ENCODE peak calls at places on chromosomes 5 and 9, in nine cellular contexts. J is fibroblast of pulmonary artery, K is mammary epithelial cell, S is psoas muscle, C is heart left ventricle, F is NB4, R is endothelial cell of umbilical vein, I is PC-3, W is upper lobe of right lung. G is an unnamed sample.
A peak's percentile ranks its signal among the peaks of the same experiment; 100 is the strongest.

GRCh38 chr5:41281215-41281810 is 68.0 kb upstream of the C6 start:
- DNase-seq in J (no peak), K (no peak), S (no peak), C (no peak), F (no peak), R (no peak), I (no peak), W (no peak), G (no peak)

GRCh38 chr5:79973511-79973910 is 17.6 kb downstream of the MTX3 start:
- DNase-seq in J (no peak), K (no peak), S (no peak), C (no peak), F (no peak), R (no peak), I (no peak), W (no peak), G (no peak)

GRCh38 chr5:15020731-15021130 is 149.2 kb upstream of the ANKH start:
- DNase-seq in J (no peak), K (no peak), S (no peak), C (no peak), F (no peak), R (no peak), I (no peak), W (no peak), G (no peak)

GRCh38 chr9:2093920-2094597 is 78.9 kb downstream of the SMARCA2 start:
- DNase-seq in J (peak; percentile 64), K (peak; percentile 49), S (no peak), C (no peak), F (no peak), R (peak; percentile 31), I (no peak), W (peak; percentile 61), G (no peak)

GRCh38 chr9:126327016-126327749 is 554 bp downstream of the MVB12B start:
- DNase-seq in J (no peak), K (no peak), S (peak; percentile 32), C (no peak), F (no peak), R (no peak), I (no peak), W (peak; percentile 68), G (no peak)

GRCh38 chr9:89853161-89853560 is 248.3 kb downstream of the GADD45G start:
- DNase-seq in J (no peak), K (no peak), S (no peak), C (no peak), F (no peak), R (no peak), I (no peak), W (peak; percentile 10), G (no peak)

GRCh38 chr9:69570091-69570451 is 102.1 kb downstream of the APBA1 start:
- DNase-seq in J (no peak), K (no peak), S (no peak), C (no peak), F (no peak), R (no peak), I (no peak), W (no peak), G (no peak)

GRCh38 chr5:59366784-59367183 is 526.7 kb downstream of the PDE4D start:
- DNase-seq in J (no peak), K (no peak), S (no peak), C (no peak), F (no peak), R (no peak), I (no peak), W (no peak), G (no peak)

GRCh38 chr9:801399-802071 is 40.0 kb upstream of the DMRT1 start:
- DNase-seq in J (peak; percentile 66), K (peak; percentile 30), S (no peak), C (no peak), F (no peak), R (peak; percentile 90), I (no peak), W (no peak), G (no peak)

GRCh38 chr9:14056235-14056930 is 257.6 kb downstream of the NFIB start:
- DNase-seq in J (peak; percentile 72), K (no peak), S (no peak), C (no peak), F (no peak), R (peak; percentile 91), I (no peak), W (no peak), G (no peak)

GRCh38 chr5:168318237-168318636 is 26.8 kb downstream of the WWC1 start:
- DNase-seq in J (no peak), K (no peak), S (no peak), C (no peak), F (no peak), R (no peak), I (no peak), W (no peak), G (no peak)

DNA sequence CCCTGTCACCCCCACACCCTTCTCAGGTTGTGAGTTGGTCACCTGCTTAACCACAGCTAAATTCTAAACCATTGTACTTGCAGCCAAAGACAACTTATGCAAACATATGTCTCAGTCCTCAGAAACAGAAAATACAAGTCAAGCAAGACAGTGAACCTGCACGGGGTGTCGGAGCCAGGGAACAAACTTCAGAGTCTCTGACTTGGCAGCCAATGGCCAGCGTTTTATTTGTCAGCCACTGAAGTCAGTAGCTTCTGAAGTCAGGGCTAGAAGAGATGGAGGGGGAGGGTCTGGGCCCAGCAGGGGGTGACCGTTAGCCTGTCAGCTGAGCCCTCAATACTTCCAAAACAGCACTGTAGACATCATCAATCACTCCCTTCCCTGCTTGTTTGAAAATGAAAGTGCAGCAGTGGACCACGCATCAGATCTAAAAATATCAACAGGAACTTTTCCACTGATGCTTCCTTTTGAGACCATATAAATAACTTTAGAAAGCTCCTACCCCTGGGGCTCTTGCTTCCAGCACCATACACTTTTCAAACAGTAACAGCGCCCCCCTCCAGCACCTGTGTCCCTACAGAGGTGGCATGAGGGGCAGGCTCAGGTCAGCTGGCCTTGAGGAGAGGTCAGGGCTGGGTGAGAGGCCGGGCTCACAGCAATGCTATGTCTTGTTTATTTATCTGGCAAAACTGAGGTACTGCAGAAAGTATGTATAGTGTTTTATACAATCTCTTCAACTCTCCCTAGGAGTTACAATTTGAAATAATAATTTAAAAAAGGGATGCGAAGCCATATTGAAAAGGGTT is 142.5 kb downstream of the ACER2 start:
- DNase-seq in J (no peak), K (no peak), S (no peak), C (no peak), F (no peak), R (no peak), I (no peak), W (no peak), G (peak; percentile 59)
- TF ChIP-seq CTCF in J (no peak), K (no peak), S (no peak), C (no peak), F (no peak), R (no peak), I (no peak), W (no peak), G (no peak)

DNA sequence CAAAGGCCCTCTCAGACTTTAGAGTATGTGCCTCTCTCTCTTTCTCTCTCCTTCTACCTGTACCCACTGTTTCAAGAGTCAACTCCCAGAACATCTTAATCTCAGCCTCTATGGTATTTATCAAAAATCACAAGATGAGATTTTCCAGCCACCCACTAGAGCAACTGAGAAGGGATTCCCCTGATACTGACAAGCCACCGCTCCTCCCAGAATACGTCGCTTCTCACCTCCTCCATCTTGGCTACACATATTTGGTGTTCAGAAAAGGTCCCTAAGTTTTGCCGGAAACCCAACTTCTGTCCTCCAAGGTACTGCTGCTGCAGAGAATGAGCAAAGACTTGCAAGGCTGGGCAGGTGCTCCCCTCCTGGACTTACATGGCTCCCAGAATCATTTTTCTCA is 6.1 kb downstream of the GARIN3 start:
- DNase-seq in J (no peak), K (no peak), S (no peak), C (no peak), F (no peak), R (no peak), I (no peak), W (no peak), G (no peak)
- H3K4me3 ChIP-seq in J (no peak overlapping the region), K (no peak overlapping the region), S (no peak overlapping the region), C (no peak overlapping the region), F (no peak overlapping the region), R (no peak overlapping the region), I (no peak overlapping the region), W (no peak overlapping the region), G (no peak overlapping the region)

GRCh38 chr9:18865542-18865941 is 167.5 kb downstream of the SAXO1 start:
- DNase-seq in J (no peak), K (no peak), S (no peak), C (no peak), F (no peak), R (no peak), I (no peak), W (no peak), G (no peak)

GRCh38 chr9:18864516-18864915 is 168.5 kb downstream of the SAXO1 start:
- DNase-seq in J (no peak), K (no peak), S (no peak), C (no peak), F (no peak), R (no peak), I (no peak), W (no peak), G (no peak)

GRCh38 chr9:18857769-18858168 is 175.2 kb downstream of the SAXO1 start:
- DNase-seq in J (peak; percentile 59), K (no peak), S (no peak), C (no peak), F (no peak), R (no peak), I (no peak), W (no peak), G (no peak)

GRCh38 chr9:18863821-18864220 is 169.2 kb downstream of the SAXO1 start:
- DNase-seq in J (no peak), K (no peak), S (no peak), C (no peak), F (no peak), R (no peak), I (no peak), W (no peak), G (no peak)

DNA sequence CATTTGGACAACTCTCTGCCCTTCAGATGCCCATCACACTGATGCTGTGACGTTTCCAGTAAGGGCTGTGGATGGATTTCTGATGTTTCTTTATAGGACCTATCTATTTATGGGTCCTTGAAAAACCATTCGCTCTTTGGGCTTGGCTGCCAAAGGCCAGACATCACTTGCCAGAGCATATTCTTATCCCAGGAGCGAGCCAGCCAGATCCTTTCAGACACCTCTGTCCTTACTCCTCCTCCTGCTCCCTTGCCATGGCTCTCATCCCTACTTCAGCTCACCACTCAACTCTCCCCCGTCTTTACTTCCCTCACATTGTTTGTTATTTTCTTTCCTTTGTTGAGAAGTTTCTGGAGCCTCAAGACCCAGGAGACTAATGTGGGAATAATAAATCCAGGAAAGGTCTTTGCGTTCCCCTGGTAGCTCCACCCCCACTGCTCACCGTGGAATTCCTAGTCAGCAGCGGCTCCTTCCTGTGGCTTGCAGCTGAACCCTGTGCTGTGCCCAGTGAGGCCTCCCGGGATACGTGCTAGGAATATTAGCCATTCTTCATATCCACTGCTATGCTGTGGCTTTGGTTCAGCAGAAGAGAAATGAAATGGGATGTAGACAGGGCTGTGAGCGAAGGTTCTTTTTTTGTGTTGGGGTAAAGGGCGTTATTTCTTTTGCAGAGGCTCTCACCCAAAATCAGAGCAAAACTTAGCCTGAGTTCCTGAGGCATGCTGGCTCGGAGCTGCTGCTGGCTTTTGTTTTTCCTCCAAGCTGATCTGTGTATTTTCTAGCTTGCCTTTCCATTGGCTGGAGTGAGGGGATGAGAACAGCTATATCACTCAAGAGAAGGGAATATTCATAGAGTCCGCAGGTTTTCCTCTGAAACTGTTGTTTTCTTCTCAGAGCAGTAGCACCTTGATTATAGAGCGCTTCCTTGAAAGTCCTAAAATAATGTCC is 171.1 kb downstream of the SAXO1 start:
- DNase-seq in J (peak; percentile 60), K (no peak), S (peak; percentile 66), C (no peak), F (no peak), R (peak; percentile 40), I (no peak), W (no peak), G (no peak)
- TF ChIP-seq CTCF in J (peak; percentile 19), K (no peak), S (no peak), C (no peak), F (no peak), R (no peak), I (no peak), W (no peak), G (no peak)

GRCh38 chr5:17224858-17225436 is 7.5 kb downstream of the BASP1 start:
- DNase-seq in J (peak; percentile 27), K (peak; percentile 24), S (no peak), C (no peak), F (peak; percentile 54), R (no peak), I (no peak), W (no peak), G (no peak)
- H3K4me3 ChIP-seq in J (no peak overlapping the region), K (no peak overlapping the region), S (no peak overlapping the region), C (no peak overlapping the region), F (no peak overlapping the region), R (no peak overlapping the region), I (no peak overlapping the region), W (no peak overlapping the region), G (no peak overlapping the region)